ENCODE peak calls at places on chromosomes 2 and 18, in eight cellular contexts. B, E, R, G, V, M, X and W are unnamed samples.

GRCh38 chr18:22099925-22100324 is 69.5 kb upstream of the GATA6 start:
- DNase-seq in B (no peak), E (no peak), R (no peak), G (no peak), V (no peak), M (no peak), X (no peak), W (no peak)

GRCh38 chr18:8341481-8342230 is 267.6 kb upstream of the RAB12 start:
- DNase-seq in B (peak; percentile 64), E (no peak), R (no peak), G (no peak), V (peak; percentile 25), M (peak; percentile 59), X (no peak), W (no peak)

GRCh38 chr18:3062798-3063563 is 50.0 kb upstream of the LPIN2 start:
- DNase-seq in B (no peak), E (peak; percentile 12), R (peak; percentile 49), G (peak; percentile 47), V (peak; percentile 68), M (no peak), X (peak; percentile 29), W (peak; percentile 86)

GRCh38 chr18:5630057-5630765 is 86.4 kb upstream of the EPB41L3 start:
- DNase-seq in B (no peak), E (no peak), R (peak; percentile 16), G (no peak), V (peak; percentile 88), M (no peak), X (peak; percentile 63), W (peak; percentile 78)

GRCh38 chr2:216298719-216299118 is 73.6 kb downstream of the MARCHF4 start:
- DNase-seq in B (peak; percentile 88), E (peak; percentile 87), R (no peak), G (no peak), V (no peak), M (peak; percentile 83), X (no peak), W (no peak)

GRCh38 chr2:44120428-44120827 is 48.2 kb upstream of the PPM1B start:
- DNase-seq in B (peak; percentile 64), E (peak; percentile 74), R (no peak), G (peak; percentile 6), V (no peak), M (peak; percentile 78), X (no peak), W (no peak)

GRCh38 chr2:85049236-85049635 is 78.3 kb downstream of the KCMF1 start:
- DNase-seq in B (no peak), E (no peak), R (peak; percentile 53), G (no peak), V (no peak), M (no peak), X (no peak), W (no peak)

GRCh38 chr18:3350566-3351527 is 88.9 kb downstream of the MYL12B start:
- DNase-seq in B (peak; percentile 26), E (no peak), R (no peak), G (no peak), V (peak; percentile 72), M (peak; percentile 49), X (no peak), W (no peak)

GRCh38 chr2:238921681-238922319 is 73.9 kb downstream of the TWIST2 start:
- DNase-seq in B (no peak), E (no peak), R (no peak), G (no peak), V (no peak), M (no peak), X (no peak), W (no peak)

GRCh38 chr18:50060822-50061221 is 134.1 kb downstream of the MYO5B start:
- DNase-seq in B (no peak), E (no peak), R (no peak), G (no peak), V (no peak), M (no peak), X (no peak), W (no peak)

GRCh38 chr2:158181171-158181570 is 79.5 kb downstream of the UPP2 start:
- DNase-seq in B (no peak), E (no peak), R (no peak), G (no peak), V (no peak), M (no peak), X (peak; percentile 25), W (no peak)

GRCh38 chr18:37176307-37176934 is 347.5 kb downstream of the KIAA1328 start:
- DNase-seq in B (no peak), E (no peak), R (no peak), G (no peak), V (peak; percentile 65), M (no peak), X (no peak), W (no peak)

GRCh38 chr18:29779096-29779495 is 1263.4 kb downstream of the DSC3 start:
- DNase-seq in B (no peak), E (peak; percentile 1), R (no peak), G (no peak), V (no peak), M (no peak), X (no peak), W (no peak)

GRCh38 chr2:232901711-232902578 is 31.9 kb downstream of the SNORC start:
- DNase-seq in B (peak; percentile 85), E (peak; percentile 68), R (no peak), G (no peak), V (peak; percentile 64), M (peak; percentile 95), X (no peak), W (no peak)